ENCODE peak calls at places on chromosomes 4 and X, in four cellular contexts. L is A549, Y is GM12878, Q is HepG2. D is an unnamed sample.
A peak's percentile ranks its signal among the peaks of the same experiment; 100 is the strongest.

GRCh38 chr4:100754741-100755140 is 236.9 kb upstream of the EMCN start:
- DNase-seq in L (no peak), Y (no peak), Q (no peak), D (no peak)

GRCh38 chrX:14832151-14832550 is 40.7 kb downstream of the FANCB start:
- DNase-seq in L (no peak), Y (no peak), Q (no peak), D (no peak)

GRCh38 chr4:76772498-76773106 is 125.3 kb downstream of the SOWAHB start:
- DNase-seq in L (peak; percentile 27), Y (peak; percentile 28), Q (no peak), D (no peak)

GRCh38 chr4:134243742-134244713 is 42.4 kb upstream of the PABPC4L start:
- DNase-seq in L (no peak), Y (no peak), Q (no peak), D (no peak)

GRCh38 chr4:51930557-51930956 is 87.6 kb downstream of the DCUN1D4 start:
- DNase-seq in L (no peak), Y (no peak), Q (no peak), D (no peak)

GRCh38 chrX:31227250-31227649 is 155.4 kb upstream of the FTHL17 start:
- DNase-seq in L (no peak), Y (no peak), Q (peak; percentile 63), D (no peak)

GRCh38 chr4:84379881-84380618 is 119.0 kb downstream of the NKX6-1 start:
- DNase-seq in L (peak; percentile 40), Y (no peak), Q (no peak), D (no peak)

GRCh38 chr4:185343726-185344581 is 51.8 kb downstream of the LRP2BP start:
- DNase-seq in L (no peak), Y (no peak), Q (no peak), D (peak; percentile 66)

GRCh38 chr4:183011213-183011907 is 87.7 kb upstream of the WWC2 start:
- DNase-seq in L (no peak), Y (no peak), Q (no peak), D (no peak)

GRCh38 chr4:47217291-47217690 is 185.9 kb downstream of the GABRB1 start:
- DNase-seq in L (no peak), Y (no peak), Q (no peak), D (no peak)

GRCh38 chr4:15396157-15396800 is 31.6 kb upstream of the C1QTNF7 start:
- DNase-seq in L (peak; percentile 41), Y (no peak), Q (peak; percentile 33), D (peak; percentile 33)
- TF ChIP-seq PBX3 in L (no peak), Y (no peak), Q (no peak), D (no peak)

GRCh38 chr4:19945501-19945900 is 306.2 kb upstream of the SLIT2 start:
- DNase-seq in L (no peak), Y (no peak), Q (no peak), D (no peak)
- TF ChIP-seq PBX3 in L (no peak), Y (no peak), Q (no peak), D (no peak)

GRCh38 chrX:136861877-136862276 is 18.6 kb downstream of the RBMX start:
- DNase-seq in L (no peak), Y (no peak), Q (no peak), D (no peak)
- TF ChIP-seq PBX3 in L (no peak), Y (no peak), Q (no peak), D (no peak)

GRCh38 chr4:80335554-80336358 is at the start of gene CFAP299:
- DNase-seq in L (peak; percentile 77), Y (peak; percentile 44), Q (peak; percentile 79), D (peak; percentile 89)
- TF ChIP-seq PBX3 in L (no peak), Y (peak; percentile 81), Q (no peak), D (peak; percentile 71)

DNA sequence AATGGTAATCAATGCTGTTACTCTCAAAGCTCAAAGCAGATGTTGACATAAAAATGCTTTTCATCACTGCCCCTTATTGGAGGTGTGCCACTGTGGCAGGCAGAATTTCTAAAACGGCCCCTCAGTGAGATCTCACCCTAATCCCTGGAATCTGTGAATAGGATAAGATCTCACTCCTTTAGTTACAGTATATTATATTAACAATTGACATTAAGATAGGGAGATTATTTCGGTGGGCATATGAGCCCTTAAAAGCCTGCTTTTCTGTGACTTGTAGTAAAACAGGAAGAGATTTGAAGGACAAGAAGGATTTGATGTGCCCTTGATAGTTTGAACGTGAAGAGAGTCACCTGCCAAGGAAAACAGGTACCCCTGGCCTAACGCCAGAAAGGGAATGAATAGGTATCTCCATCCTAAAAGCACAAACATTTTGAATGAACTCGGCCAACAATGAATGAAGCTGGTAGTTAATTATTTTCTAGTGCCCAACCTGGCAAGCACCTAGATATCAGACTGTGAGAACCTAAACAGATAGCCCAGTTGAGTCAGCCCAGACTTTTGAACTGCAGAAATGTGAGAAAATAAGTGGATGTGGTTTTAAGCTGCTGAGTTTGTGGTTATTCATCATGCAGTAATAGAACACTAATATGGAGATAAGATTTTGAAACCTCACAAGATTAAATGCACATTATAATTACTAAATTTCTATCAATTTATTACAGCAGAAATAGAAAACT is 881.6 kb downstream of the PCDH18 start:
- DNase-seq in L (peak; percentile 1), Y (peak; percentile 34), Q (peak; percentile 2), D (no peak)
- TF ChIP-seq PBX3 in L (no peak), Y (no peak), Q (no peak), D (no peak)

GRCh38 chr4:30866444-30866843 is 146.3 kb downstream of the PCDH7 start:
- DNase-seq in L (no peak), Y (no peak), Q (no peak), D (no peak)
- TF ChIP-seq PBX3 in L (no peak), Y (no peak), Q (no peak), D (no peak)

D was measured in SK-N-SH.